ENCODE peak calls at places on chromosome 10, in six cellular contexts. S is BJ, J is ovary, B is testis, R is cardiac muscle cell, N is IMR-90. V is an unnamed sample.

GRCh38 chr10:13719411-13719810 is 132.6 kb downstream of the PRPF18 start:
- DNase-seq in N (no peak), R (no peak), B (no peak), S (no peak), J (no peak), V (no peak)

GRCh38 chr10:127012769-127013152 is 107.5 kb downstream of the DOCK1 start:
- DNase-seq in B (peak; percentile 8), J (no peak), S (no peak), R (peak; percentile 95), N (no peak), V (no peak)

GRCh38 chr10:44860811-44861751 is 50.1 kb upstream of the TMEM72 start:
- DNase-seq in N (peak; percentile 86), R (no peak), S (peak; percentile 91), J (no peak), B (no peak), V (peak; percentile 82)

GRCh38 chr10:12726971-12727831 is 274.3 kb downstream of the CCDC3 start:
- DNase-seq in S (no peak), N (no peak), B (no peak), J (no peak), R (no peak), V (no peak)

GRCh38 chr10:62805139-62806092 is 896 bp downstream of the ADO start:
- DNase-seq in B (peak; percentile 49), S (no peak), N (peak; percentile 47), R (peak; percentile 70), J (peak; percentile 41), V (no peak)

GRCh38 chr10:614772-615582 is 74.5 kb downstream of the DIP2C start:
- DNase-seq in B (no peak), S (no peak), N (peak; percentile 26), R (no peak), J (no peak), V (no peak)

GRCh38 chr10:88152720-88153119 is 289.3 kb downstream of the PTEN start:
- DNase-seq in R (no peak), N (peak; percentile 97), S (peak; percentile 100), J (no peak), B (no peak), V (peak; percentile 94)

GRCh38 chr10:66990431-66990830 is 64.6 kb downstream of the LRRTM3 start:
- DNase-seq in B (no peak), S (no peak), R (no peak), J (no peak), N (no peak), V (no peak)

GRCh38 chr10:61356342-61356741 is 96.8 kb downstream of the TMEM26 start:
- DNase-seq in S (no peak), N (no peak), R (no peak), B (no peak), J (no peak), V (no peak)

GRCh38 chr10:58515296-58515956 is 2.8 kb downstream of the BICC1 start:
- DNase-seq in B (no peak), S (no peak), N (no peak), J (no peak), R (no peak), V (no peak)

GRCh38 chr10:125482108-125482507 is 200.9 kb downstream of the TEX36 start:
- DNase-seq in N (no peak), S (no peak), B (no peak), R (no peak), J (no peak), V (no peak)

GRCh38 chr10:90847436-90847835 is 10.4 kb downstream of the HTR7 start:
- DNase-seq in B (no peak), N (peak; percentile 37), R (no peak), S (no peak), J (no peak), V (no peak)

GRCh38 chr10:103931603-103932002 is 13.6 kb upstream of the STN1 start:
- DNase-seq in N (no peak), S (no peak), B (no peak), R (no peak), J (no peak), V (no peak)

GRCh38 chr10:28566458-28566857 is 33.5 kb downstream of the WAC start:
- DNase-seq in R (no peak), N (no peak), S (no peak), B (no peak), J (no peak), V (no peak)

GRCh38 chr10:93091960-93092359 is 18.3 kb downstream of the CYP26A1 start:
- DNase-seq in S (no peak), N (no peak), B (no peak), R (no peak), J (no peak), V (no peak)

GRCh38 chr10:124744688-124745055 is 494 bp upstream of the FAM53B start:
- DNase-seq in B (no peak), N (peak; percentile 71), R (no peak), J (no peak), S (no peak), V (no peak)

GRCh38 chr10:43351301-43351700 is 20.1 kb upstream of the FXYD4 start:
- DNase-seq in R (no peak), S (no peak), B (no peak), N (no peak), J (no peak), V (no peak)

GRCh38 chr10:132708936-132709335 is 77.0 kb downstream of the NKX6-2 start:
- DNase-seq in J (peak; percentile 4), R (no peak), S (no peak), B (no peak), N (no peak), V (no peak)

GRCh38 chr10:37379991-37380390 is 254.6 kb downstream of the ANKRD30A start:
- DNase-seq in J (no peak), B (no peak), N (no peak), R (no peak), S (no peak), V (no peak)

GRCh38 chr10:86938260-86938659 is 19.2 kb downstream of the MMRN2 start:
- DNase-seq in N (no peak), R (no peak), J (no peak), B (no peak), S (no peak), V (no peak)

GRCh38 chr10:28533571-28534304 is 820 bp downstream of the WAC start:
- DNase-seq in S (no peak), J (peak; percentile 78), N (peak; percentile 26), R (peak; percentile 74), B (peak; percentile 79), V (no peak)

GRCh38 chr10:88178758-88179157 is 315.3 kb downstream of the PTEN start:
- DNase-seq in N (no peak), S (no peak), J (no peak), R (no peak), B (no peak), V (no peak)

GRCh38 chr10:62492012-62492869 is 118.1 kb downstream of the ZNF365 start:
- DNase-seq in J (no peak), B (no peak), S (peak; percentile 49), N (peak; percentile 25), R (peak; percentile 23), V (no peak)

GRCh38 chr10:32943395-32943794 is 14.6 kb downstream of the ITGB1 start:
- DNase-seq in S (no peak), N (no peak), R (no peak), B (no peak), J (no peak), V (no peak)

GRCh38 chr10:103042129-103042528 is 124.0 kb downstream of the CNNM2 start:
- DNase-seq in B (no peak), N (no peak), R (no peak), J (no peak), S (no peak), V (no peak)

GRCh38 chr10:52232561-52233350 is 81.3 kb upstream of the DKK1 start:
- DNase-seq in N (no peak), R (peak; percentile 10), B (no peak), J (no peak), S (no peak), V (no peak)
- H3K4me3 ChIP-seq in N (peak overlapping the region; percentile 18), R (peak overlapping the region; percentile 29), B (no peak overlapping the region), J (no peak overlapping the region), S (no peak overlapping the region), V (no peak overlapping the region)

DNA sequence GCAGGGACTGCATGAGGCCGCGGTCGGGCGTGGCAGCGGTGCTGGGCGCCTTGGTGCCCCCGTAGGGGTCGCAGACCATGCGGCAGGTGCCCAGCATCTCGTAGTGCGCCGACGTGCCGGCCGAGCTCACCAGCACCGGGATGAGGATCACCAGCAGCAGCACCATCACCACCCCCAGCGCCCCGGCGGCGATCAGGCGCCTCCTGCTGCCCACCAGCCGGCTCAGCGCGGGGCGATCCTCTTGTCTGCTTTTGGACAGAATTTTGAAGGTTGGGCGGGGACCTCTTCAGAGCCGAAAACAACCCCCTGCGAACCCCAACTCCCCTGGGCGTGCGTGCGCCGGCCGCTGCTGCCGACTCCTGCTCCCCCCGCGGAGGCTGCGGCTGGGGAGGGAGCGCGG is 779 bp downstream of the C1QL3 start:
- DNase-seq in B (no peak), S (no peak), J (no peak), R (peak; percentile 33), N (peak; percentile 12), V (no peak)
- H3K4me3 ChIP-seq in B (peak overlapping the region; percentile 36), S (peak overlapping the region; percentile 30), J (peak overlapping the region; percentile 9), R (peak overlapping the region; percentile 54), N (peak overlapping the region; percentile 31), V (peak overlapping the region; percentile 49)

DNA sequence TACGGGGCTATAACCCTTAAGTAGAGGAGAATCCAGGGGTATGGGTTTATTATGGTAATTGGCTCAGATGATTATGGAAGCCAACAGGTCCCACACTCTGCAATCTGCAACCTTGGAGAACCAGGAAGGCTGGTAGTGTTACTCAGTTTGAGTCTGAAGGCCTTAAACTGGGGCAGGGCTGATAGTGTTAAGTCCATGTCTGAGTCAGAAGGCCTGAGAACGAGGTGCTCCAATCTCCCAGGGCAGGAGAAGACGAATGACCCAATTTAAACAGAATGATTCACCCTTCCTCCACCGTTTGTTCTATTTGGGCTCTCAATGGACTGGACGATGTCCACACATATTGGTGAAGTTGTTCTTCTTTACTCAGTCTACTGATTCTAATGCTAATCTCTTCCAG is 244.5 kb upstream of the PTER start:
- DNase-seq in R (no peak), J (no peak), B (no peak), S (no peak), N (no peak), V (no peak)
- H3K4me3 ChIP-seq in R (no peak overlapping the region), J (no peak overlapping the region), B (no peak overlapping the region), S (no peak overlapping the region), N (no peak overlapping the region), V (no peak overlapping the region)

GRCh38 chr10:96586419-96587254 is at the start of gene TM9SF3:
- DNase-seq in J (peak; percentile 93), S (peak; percentile 21), B (peak; percentile 94), N (peak; percentile 83), R (peak; percentile 95), V (no peak)

GRCh38 chr10:96584035-96584434 is 2.8 kb downstream of the TM9SF3 start:
- DNase-seq in J (no peak), B (no peak), N (no peak), R (no peak), S (no peak), V (no peak)

GRCh38 chr10:96585726-96586418 is 940 bp downstream of the TM9SF3 start:
- DNase-seq in J (no peak), R (no peak), B (no peak), N (peak; percentile 7), S (no peak), V (no peak)

GRCh38 chr10:96587255-96588059 is 645 bp upstream of the TM9SF3 start:
- DNase-seq in J (peak; percentile 73), R (no peak), B (peak; percentile 61), N (peak; percentile 83), S (peak; percentile 37), V (no peak)

DNA sequence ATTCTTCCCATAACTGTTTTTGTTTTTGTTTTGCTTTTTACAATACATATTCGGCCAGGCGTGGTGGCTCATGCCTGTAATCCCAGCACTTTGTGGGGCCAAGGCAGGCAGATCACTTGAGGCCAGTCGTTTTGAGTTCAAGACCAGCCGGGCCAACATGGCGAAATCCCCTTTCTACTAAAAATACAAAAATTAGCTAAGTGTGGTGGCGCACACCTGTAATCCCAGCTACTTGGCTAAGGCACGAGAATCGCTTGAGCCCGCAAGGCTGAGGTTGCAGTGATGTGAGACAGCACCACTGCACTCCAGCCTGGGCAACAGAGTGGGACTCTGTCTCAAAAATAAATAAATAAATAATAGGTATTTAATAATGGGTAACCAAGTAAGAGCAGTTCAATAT is 2.3 kb downstream of the TM9SF3 start:
- DNase-seq in S (no peak), J (no peak), N (no peak), B (no peak), R (no peak), V (no peak)
- H3K4me3 ChIP-seq in S (no peak overlapping the region), J (no peak overlapping the region), N (no peak overlapping the region), B (no peak overlapping the region), R (no peak overlapping the region), V (no peak overlapping the region)